ENCODE peak calls at places on chromosomes 7 and 10, in five cellular contexts. L, F, H, T and V are unnamed samples.
A peak's percentile ranks its signal among the peaks of the same experiment; 100 is the strongest.

GRCh38 chr7:36165802-36166201 is 12.7 kb downstream of the EEPD1 start:
- DNase-seq in F (no peak), H (no peak), T (no peak), L (no peak), V (no peak)

GRCh38 chr7:82335927-82336326 is 107.7 kb downstream of the CACNA2D1 start:
- DNase-seq in H (no peak), F (no peak), T (no peak), L (peak; percentile 89), V (peak; percentile 36)

GRCh38 chr10:75407296-75407715 is 5.7 kb upstream of the ZNF503 start:
- DNase-seq in H (no peak), L (peak; percentile 33), T (peak; percentile 26), F (no peak), V (no peak)

GRCh38 chr10:58672855-58673254 is 160.2 kb downstream of the BICC1 start:
- DNase-seq in F (no peak), T (no peak), L (no peak), H (no peak), V (no peak)

GRCh38 chr10:440127-440526 is 249.3 kb downstream of the DIP2C start:
- DNase-seq in H (no peak), T (no peak), F (no peak), L (no peak), V (no peak)

GRCh38 chr7:6123843-6124242 is 92.7 kb downstream of the ANKRD61 start:
- DNase-seq in L (no peak), H (no peak), F (no peak), T (no peak), V (no peak)

GRCh38 chr7:131829911-131830310 is 273.5 kb upstream of the PODXL start:
- DNase-seq in T (peak; percentile 69), F (no peak), L (no peak), H (no peak), V (no peak)

GRCh38 chr7:135558337-135558767 is 635 bp downstream of the NUP205 start:
- DNase-seq in H (peak; percentile 79), L (peak; percentile 83), T (peak; percentile 45), F (peak; percentile 44), V (peak; percentile 33)

GRCh38 chr10:110353244-110354119 is 48.8 kb upstream of the SMNDC1 start:
- DNase-seq in H (no peak), T (no peak), F (peak; percentile 85), L (peak; percentile 27), V (no peak)

GRCh38 chr7:131689662-131690234 is 133.3 kb upstream of the PODXL start:
- DNase-seq in L (no peak), H (no peak), F (no peak), T (no peak), V (no peak)

GRCh38 chr7:135501402-135501801 is 8.5 kb downstream of the CNOT4 start:
- DNase-seq in T (no peak), F (no peak), H (no peak), L (no peak), V (no peak)

GRCh38 chr7:28433604-28434254 is 21.4 kb downstream of the CREB5 start:
- DNase-seq in H (peak; percentile 56), F (peak; percentile 55), L (no peak), T (no peak), V (no peak)

GRCh38 chr7:151403764-151404163 is 6.1 kb downstream of the WDR86 start:
- DNase-seq in H (no peak), F (no peak), L (no peak), T (no peak), V (no peak)

GRCh38 chr10:23345861-23346260 is 1.3 kb upstream of the C10orf67 start:
- DNase-seq in F (peak; percentile 76), H (peak; percentile 35), T (no peak), L (peak; percentile 9), V (no peak)

GRCh38 chr10:97119058-97119832 is 66.5 kb downstream of the SLIT1 start:
- DNase-seq in L (no peak), F (no peak), T (no peak), H (no peak), V (no peak)

GRCh38 chr7:112036071-112036470 is 170.1 kb downstream of the DOCK4 start:
- DNase-seq in T (no peak), L (no peak), F (no peak), H (no peak), V (no peak)

GRCh38 chr7:83677180-83677866 is 28.4 kb upstream of the SEMA3E start:
- DNase-seq in T (no peak), H (no peak), F (peak; percentile 74), L (peak; percentile 68), V (no peak)

GRCh38 chr10:98456043-98456570 is 9.4 kb upstream of the HPS1 start:
- DNase-seq in H (no peak), F (no peak), L (no peak), T (no peak), V (no peak)

GRCh38 chr7:56028942-56029630 is 22.2 kb downstream of the PSPH start:
- DNase-seq in H (no peak), F (no peak), L (no peak), T (no peak), V (no peak)

GRCh38 chr7:149734514-149735075 is 38.8 kb downstream of the ZNF467 start:
- DNase-seq in T (no peak), F (no peak), L (no peak), H (no peak), V (no peak)

GRCh38 chr7:107167483-107168232 is 1.1 kb upstream of the HBP1 start:
- DNase-seq in F (peak; percentile 86), T (no peak), H (peak; percentile 68), L (peak; percentile 51), V (peak; percentile 24)

GRCh38 chr7:92698237-92698841 is 108.1 kb upstream of the FAM133B start:
- DNase-seq in T (no peak), F (peak; percentile 96), L (no peak), H (no peak), V (no peak)

GRCh38 chr7:128410092-128410665 is 397 bp upstream of the IMPDH1 start:
- DNase-seq in L (peak; percentile 62), F (peak; percentile 72), H (peak; percentile 61), T (peak; percentile 33), V (no peak)

GRCh38 chr10:6915307-6915706 is 335.2 kb upstream of the PRKCQ start:
- DNase-seq in T (no peak), F (no peak), H (no peak), L (no peak), V (no peak)

GRCh38 chr10:662686-663465 is 26.6 kb downstream of the DIP2C start:
- DNase-seq in H (no peak), T (no peak), F (no peak), L (no peak), V (no peak)

GRCh38 chr10:72084094-72084459 is 4.3 kb downstream of the SPOCK2 start:
- DNase-seq in L (no peak), H (no peak), T (no peak), F (no peak), V (no peak)

GRCh38 chr10:110022716-110023504 is 15.1 kb downstream of the ADD3 start:
- DNase-seq in L (no peak), T (no peak), H (peak; percentile 18), F (no peak), V (no peak)

GRCh38 chr7:91249506-91250233 is 14.6 kb upstream of the FZD1 start:
- DNase-seq in T (no peak), F (peak; percentile 57), H (no peak), L (no peak), V (peak; percentile 60)

GRCh38 chr10:480928-481551 is 208.4 kb downstream of the DIP2C start:
- DNase-seq in L (no peak), F (no peak), H (no peak), T (no peak), V (no peak)